ENCODE peak calls at places on chromosomes 2 and 18, in five cellular contexts. Z is choroid plexus epithelial cell, V is esophagus squamous epithelium, Y is GM06990, R is brain microvascular endothelial cell. X is an unnamed sample.

GRCh38 chr2:187576906-187577305 is 22.7 kb upstream of the TFPI start:
- DNase-seq in Z (no peak), R (peak), Y (no peak), V (no peak), X (no peak)

GRCh38 chr2:221504905-221505304 is 67.2 kb downstream of the EPHA4 start:
- DNase-seq in V (no peak), Y (no peak), R (no peak), Z (no peak), X (no peak)

GRCh38 chr18:35754464-35754863 is 172.9 kb downstream of the GALNT1 start:
- DNase-seq in Z (no peak), V (no peak), R (no peak), Y (no peak), X (no peak)

GRCh38 chr2:402721-403120 is 114.8 kb upstream of the ALKAL2 start:
- DNase-seq in R (no peak), Y (no peak), V (no peak), Z (no peak), X (no peak)

GRCh38 chr2:223725494-223725893 is 111.9 kb downstream of the AP1S3 start:
- DNase-seq in V (no peak), Z (peak), R (peak), Y (no peak), X (peak)

GRCh38 chr2:64021578-64021977 is 2.4 kb upstream of the VPS54 start:
- DNase-seq in Y (no peak), Z (peak), V (no peak), R (peak), X (no peak)

GRCh38 chr2:150376627-150377335 is 110.7 kb downstream of the RND3 start:
- DNase-seq in Z (peak), V (no peak), R (peak), Y (no peak), X (peak)

GRCh38 chr18:53489266-53489665 is 735.2 kb downstream of the MBD2 start:
- DNase-seq in R (no peak), V (no peak), Y (no peak), Z (no peak), X (no peak)

GRCh38 chr18:49137585-49137984 is 186.8 kb upstream of the SMAD7 start:
- DNase-seq in Z (no peak), Y (no peak), V (no peak), R (no peak), X (no peak)

GRCh38 chr2:162297925-162298552 is 20.4 kb downstream of the IFIH1 start:
- DNase-seq in Y (peak), Z (peak), V (no peak), R (peak), X (no peak)

GRCh38 chr2:24731040-24731439 is 62.2 kb downstream of the PTRHD1 start:
- DNase-seq in V (no peak), R (no peak), Y (no peak), Z (no peak), X (no peak)

DNA sequence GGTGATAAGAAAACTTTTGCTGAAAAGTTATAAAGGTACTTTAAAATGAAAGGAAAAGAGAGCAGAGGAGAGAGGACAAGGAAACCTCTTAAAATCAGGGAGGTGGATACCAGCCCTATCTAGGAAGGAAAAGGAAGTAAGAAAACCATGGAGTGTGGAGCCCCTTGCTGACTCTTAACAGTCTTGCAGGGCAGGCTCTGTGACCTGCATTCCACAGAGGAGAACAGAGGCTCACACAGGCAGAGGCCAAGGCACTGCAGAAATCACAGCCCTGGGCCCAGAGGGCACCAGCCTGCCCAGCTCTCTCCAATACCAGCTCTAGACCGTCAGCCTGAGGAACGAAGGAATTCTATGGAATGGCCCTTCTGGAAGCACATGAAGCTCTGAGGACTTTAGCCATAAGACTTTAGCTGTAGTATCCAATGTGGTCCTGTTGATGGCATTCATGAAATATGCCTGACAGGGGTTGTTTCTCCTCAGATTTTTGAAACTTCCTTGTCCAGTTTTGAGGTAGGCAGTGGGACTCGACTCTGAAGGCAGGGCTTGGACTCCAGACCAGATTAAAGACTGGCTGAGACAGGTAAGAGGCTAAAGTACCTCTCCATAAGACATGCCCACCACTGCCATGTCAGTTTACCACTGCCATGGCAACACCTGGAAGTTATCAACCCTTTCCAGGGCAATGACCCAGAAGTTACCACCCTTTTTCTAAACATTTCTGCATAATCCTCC is 216.3 kb downstream of the ANAPC1 start:
- DNase-seq in Z (peak), V (no peak), R (peak), Y (no peak), X (no peak)
- TF ChIP-seq CTCF in Z (peak), V (peak), R (peak), Y (no peak), X (no peak)

GRCh38 chr2:152019732-152020131 is 79.1 kb downstream of the CACNB4 start:
- DNase-seq in V (no peak), Z (no peak), Y (no peak), R (no peak), X (no peak)
- TF ChIP-seq CTCF in V (no peak), Z (no peak), Y (no peak), R (no peak), X (no peak)

DNA sequence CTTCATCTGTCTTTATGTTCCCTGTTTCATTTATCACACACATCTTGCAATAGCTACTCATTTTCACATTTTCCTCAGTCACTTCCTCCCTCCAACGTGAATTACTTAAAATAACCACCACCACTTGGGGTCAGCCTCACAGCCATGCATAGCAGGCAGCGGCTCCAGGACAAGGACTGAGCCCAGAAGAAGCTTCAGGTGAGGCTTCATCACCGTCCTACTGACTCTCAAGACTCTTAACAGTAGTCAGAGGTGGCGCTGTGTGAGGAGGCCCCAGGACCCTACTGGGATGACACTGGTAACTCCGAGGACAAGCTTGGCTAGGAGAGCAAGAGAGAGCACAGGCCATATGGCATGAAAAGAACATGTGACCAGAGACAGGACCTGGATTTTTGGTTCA is 15.5 kb upstream of the ST8SIA5 start:
- DNase-seq in R (no peak), Y (no peak), Z (no peak), V (no peak), X (no peak)
- TF ChIP-seq CTCF in R (no peak), Y (peak), Z (peak), V (no peak), X (no peak)

GRCh38 chr2:16509042-16509441 is 156.6 kb downstream of the CYRIA start:
- DNase-seq in R (no peak), Z (no peak), Y (no peak), V (no peak), X (no peak)

GRCh38 chr2:16511041-16511440 is 154.6 kb downstream of the CYRIA start:
- DNase-seq in R (no peak), Z (no peak), V (no peak), Y (no peak), X (no peak)

GRCh38 chr2:16507655-16508054 is 158.0 kb downstream of the CYRIA start:
- DNase-seq in V (no peak), Z (no peak), R (no peak), Y (no peak), X (no peak)

GRCh38 chr2:16506366-16506765 is 159.3 kb downstream of the CYRIA start:
- DNase-seq in R (no peak), V (no peak), Z (no peak), Y (no peak), X (no peak)

GRCh38 chr2:16508061-16508851 is 157.4 kb downstream of the CYRIA start:
- DNase-seq in Y (no peak), Z (peak), R (no peak), V (no peak), X (peak)
- TF ChIP-seq CTCF in Y (peak), Z (peak), R (peak), V (peak), X (peak)

GRCh38 chr2:96578731-96579130 is 42.2 kb downstream of the ARID5A start:
- DNase-seq in R (no peak), Y (no peak), Z (no peak), V (no peak), X (no peak)

GRCh38 chr2:96584017-96584416 is 47.5 kb downstream of the ARID5A start:
- DNase-seq in R (peak), V (no peak), Y (no peak), Z (peak), X (no peak)

GRCh38 chr2:96575790-96576456 is 39.4 kb downstream of the ARID5A start:
- DNase-seq in R (no peak), Z (no peak), Y (no peak), V (no peak), X (no peak)

GRCh38 chr2:96579422-96579821 is 42.9 kb downstream of the ARID5A start:
- DNase-seq in R (no peak), V (no peak), Z (no peak), Y (no peak), X (no peak)

GRCh38 chr2:96580771-96581170 is 44.2 kb downstream of the ARID5A start:
- DNase-seq in V (no peak), R (no peak), Z (peak), Y (no peak), X (no peak)
- TF ChIP-seq CTCF in V (no peak), R (peak), Z (peak), Y (peak), X (no peak)